ENCODE peak calls at places on chromosomes 12 and 14, in four cellular contexts. W, R, A and F are unnamed samples.

GRCh38 chr12:60035835-60036234 is 440.0 kb downstream of the SLC16A7 start:
- DNase-seq in A (peak; percentile 84), R (no peak), W (no peak), F (no peak)

GRCh38 chr14:75280448-75280830 is 1.8 kb downstream of the FOS start:
- DNase-seq in W (no peak), A (no peak), R (peak; percentile 64), F (no peak)

GRCh38 chr14:64880382-64881121 is 845 bp upstream of the SPTB start:
- DNase-seq in A (peak; percentile 8), R (peak; percentile 62), W (peak; percentile 59), F (peak; percentile 61)

GRCh38 chr12:24012528-24012927 is 63.1 kb upstream of the SOX5 start:
- DNase-seq in R (no peak), W (no peak), A (peak; percentile 35), F (no peak)

GRCh38 chr14:64760146-64760755 is 56.0 kb downstream of the PLEKHG3 start:
- DNase-seq in W (peak; percentile 54), A (peak; percentile 32), R (no peak), F (peak; percentile 63)

GRCh38 chr12:13258212-13258611 is 61.7 kb downstream of the EMP1 start:
- DNase-seq in R (no peak), W (no peak), A (peak; percentile 32), F (no peak)

GRCh38 chr14:66746316-66747006 is 238.5 kb downstream of the GPHN start:
- DNase-seq in A (peak; percentile 70), R (no peak), W (no peak), F (peak; percentile 1)

GRCh38 chr12:4701383-4701782 is 18.8 kb upstream of the GALNT8 start:
- DNase-seq in A (no peak), W (peak; percentile 34), R (peak; percentile 83), F (no peak)

GRCh38 chr12:86193931-86194330 is 62.3 kb downstream of the MGAT4C start:
- DNase-seq in W (no peak), R (no peak), A (peak; percentile 59), F (no peak)

GRCh38 chr12:27244680-27245005 is 557 bp downstream of the STK38L start:
- DNase-seq in R (no peak), W (no peak), A (peak; percentile 47), F (no peak)

GRCh38 chr12:70982991-70983390 is 62.5 kb upstream of the PTPRR start:
- DNase-seq in R (no peak), A (no peak), W (no peak), F (no peak)

GRCh38 chr12:89731614-89732013 is 23.0 kb upstream of the ATP2B1 start:
- DNase-seq in W (no peak), A (no peak), R (no peak), F (no peak)

GRCh38 chr12:1594045-1594294 is 411 bp downstream of the FBXL14 start:
- DNase-seq in W (peak; percentile 76), A (no peak), R (peak; percentile 79), F (no peak)

GRCh38 chr12:14776236-14776959 is 26.9 kb downstream of the WBP11 start:
- DNase-seq in W (no peak), R (no peak), A (no peak), F (no peak)

GRCh38 chr12:68620528-68620927 is 9.8 kb downstream of the RAP1B start:
- DNase-seq in R (no peak), W (no peak), A (no peak), F (no peak)

GRCh38 chr14:77865455-77865854 is 65.5 kb downstream of the ADCK1 start:
- DNase-seq in R (no peak), W (no peak), A (no peak), F (no peak)

GRCh38 chr14:44149597-44149996 is 357.5 kb downstream of the FSCB start:
- DNase-seq in R (no peak), W (no peak), A (no peak), F (no peak)

GRCh38 chr14:53955234-53955556 is 1.4 kb downstream of the BMP4 start:
- DNase-seq in R (no peak), W (no peak), A (no peak), F (no peak)

DNA sequence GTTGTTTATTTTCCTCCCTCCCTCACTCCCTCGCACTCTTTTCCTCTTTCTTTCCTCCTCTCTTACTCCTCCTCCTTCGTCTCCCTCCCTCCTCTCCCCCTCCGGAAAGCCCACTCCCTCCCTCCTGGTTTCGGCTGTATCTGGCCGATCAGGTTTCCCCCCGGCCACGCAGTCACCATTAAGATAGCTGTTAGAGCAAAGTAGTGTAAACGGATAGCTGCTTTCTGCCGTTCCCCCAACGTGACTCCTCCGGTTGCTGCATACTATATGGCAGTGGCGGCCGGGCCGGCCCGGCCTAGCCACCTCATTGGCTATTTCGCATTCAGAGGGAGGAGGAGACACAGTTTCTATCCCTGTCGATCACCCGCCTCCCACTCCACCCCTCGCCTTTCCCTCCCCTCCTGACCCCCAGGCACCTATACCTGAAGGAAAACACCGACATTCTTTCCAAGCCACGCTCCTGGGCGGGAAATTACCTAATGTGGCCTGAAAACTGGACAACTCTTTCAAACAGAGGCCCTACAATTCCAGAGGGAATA is at the start of gene SIX4:
- DNase-seq in W (peak; percentile 62), A (peak; percentile 85), R (peak; percentile 87), F (peak; percentile 62)
- TF ChIP-seq POLR2A in W (peak; percentile 20), A (peak; percentile 75), R (peak; percentile 17), F (peak; percentile 58)

GRCh38 chr12:2642896-2643425 is 151.8 kb upstream of the FKBP4 start:
- DNase-seq in W (no peak), A (no peak), R (peak; percentile 46), F (no peak)
- TF ChIP-seq POLR2A in W (no peak), A (no peak), R (no peak), F (no peak)

DNA sequence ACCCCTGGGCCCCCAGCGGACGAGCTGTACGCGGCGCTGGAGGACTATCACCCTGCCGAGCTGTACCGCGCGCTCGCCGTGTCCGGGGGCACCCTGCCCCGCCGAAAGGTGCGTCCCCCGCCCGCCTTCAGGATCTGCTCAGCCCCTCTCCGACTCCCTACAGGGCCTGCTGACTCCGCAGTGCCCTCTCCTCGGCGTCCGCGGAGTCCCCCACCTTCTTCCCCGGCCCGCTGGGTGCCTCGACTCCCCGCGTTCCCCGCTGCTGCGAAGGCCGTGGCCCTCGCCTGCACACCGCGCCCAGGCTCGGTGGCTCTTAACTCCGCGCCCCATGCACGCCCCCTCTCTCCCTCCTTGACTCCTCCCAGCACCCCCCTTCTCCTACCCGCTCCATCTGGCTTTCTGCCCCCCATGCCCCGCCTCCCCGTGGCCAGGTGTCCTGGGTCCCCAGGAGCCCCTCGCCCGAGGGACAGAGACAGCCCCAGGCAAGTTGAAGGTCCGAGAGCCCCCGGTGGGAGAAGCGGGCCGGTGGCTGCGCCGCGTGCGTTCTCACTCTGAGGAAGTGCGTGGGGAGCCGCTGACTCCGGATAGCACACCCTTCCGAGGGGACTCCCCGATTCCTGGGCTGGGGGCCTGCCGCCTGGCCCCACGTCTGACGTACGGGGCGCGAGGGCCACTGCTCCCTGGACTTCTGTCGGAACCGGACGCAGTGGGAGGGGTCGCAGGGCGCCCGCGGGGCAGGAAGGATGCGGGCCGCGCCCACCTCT is 594 bp downstream of the TAMALIN start:
- DNase-seq in R (peak; percentile 80), A (peak; percentile 47), W (peak; percentile 74), F (no peak)
- TF ChIP-seq POLR2A in R (no peak), A (no peak), W (peak; percentile 24), F (no peak)

DNA sequence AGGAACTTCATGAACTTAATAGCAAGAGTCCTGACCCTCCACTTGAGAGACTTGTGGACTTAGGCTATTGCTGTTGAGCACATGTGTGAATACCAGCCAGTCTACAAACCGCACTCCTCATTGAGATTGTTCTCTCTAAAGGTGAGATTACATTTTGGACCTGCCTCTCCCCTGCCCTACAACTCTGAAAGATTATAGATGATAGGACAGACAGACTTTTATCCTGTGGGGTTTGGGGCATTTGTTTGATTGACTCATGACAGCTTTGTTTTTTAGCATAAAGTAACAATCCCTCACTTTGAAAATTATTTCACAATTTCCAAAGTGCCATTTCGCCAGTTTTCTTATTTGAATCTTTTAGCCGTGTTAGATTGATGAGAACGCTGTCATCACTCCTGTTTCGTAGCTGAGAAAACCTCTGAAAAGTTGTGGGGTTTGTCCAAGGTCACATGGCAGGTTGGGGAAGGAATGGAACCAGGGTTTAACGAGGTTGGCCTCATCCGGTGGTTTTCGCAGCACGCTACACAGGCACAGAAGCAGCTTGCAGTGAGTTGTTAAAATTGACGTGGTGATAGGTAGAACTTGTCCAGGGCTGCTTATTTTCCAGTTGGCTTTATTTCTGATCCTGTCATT is 836 bp downstream of the EVL start:
- DNase-seq in W (no peak), A (no peak), R (no peak), F (no peak)
- TF ChIP-seq POLR2A in W (no peak), A (no peak), R (no peak), F (no peak)

DNA sequence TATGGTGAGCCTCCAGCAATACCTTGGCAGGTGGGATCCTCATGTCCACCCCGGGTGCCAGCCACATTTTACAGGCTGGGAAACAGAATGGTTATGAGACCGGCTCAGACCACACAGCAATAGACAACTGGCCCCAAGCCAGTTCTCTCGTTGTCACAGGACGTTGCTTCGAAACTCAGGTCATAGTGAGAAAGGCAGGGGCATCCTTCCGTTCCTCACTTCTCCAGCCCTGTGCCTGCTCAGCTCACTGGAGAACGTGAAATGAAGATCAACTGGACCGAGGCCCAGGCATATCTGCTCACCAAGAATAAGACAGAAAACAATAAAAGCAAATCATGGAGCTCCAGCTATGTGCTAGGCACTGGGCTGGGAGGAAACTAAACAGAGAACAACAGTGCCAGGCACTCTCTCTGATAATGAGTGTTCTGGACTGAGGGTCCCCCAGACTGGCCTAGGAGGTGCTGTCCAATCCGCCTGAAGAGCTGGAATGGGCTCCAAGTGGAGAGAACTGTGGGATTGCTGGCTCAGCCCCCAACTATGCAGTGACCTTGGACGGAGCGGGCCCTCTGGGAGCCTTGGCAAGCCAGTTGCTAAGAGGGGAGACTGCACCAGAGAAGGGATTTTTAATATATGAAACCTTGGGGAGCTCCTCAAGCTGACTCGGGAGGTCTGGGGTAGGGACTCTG is 18.8 kb upstream of the FAIM2 start:
- DNase-seq in W (no peak), A (no peak), R (no peak), F (no peak)
- TF ChIP-seq POLR2A in W (no peak), A (no peak), R (no peak), F (no peak)

DNA sequence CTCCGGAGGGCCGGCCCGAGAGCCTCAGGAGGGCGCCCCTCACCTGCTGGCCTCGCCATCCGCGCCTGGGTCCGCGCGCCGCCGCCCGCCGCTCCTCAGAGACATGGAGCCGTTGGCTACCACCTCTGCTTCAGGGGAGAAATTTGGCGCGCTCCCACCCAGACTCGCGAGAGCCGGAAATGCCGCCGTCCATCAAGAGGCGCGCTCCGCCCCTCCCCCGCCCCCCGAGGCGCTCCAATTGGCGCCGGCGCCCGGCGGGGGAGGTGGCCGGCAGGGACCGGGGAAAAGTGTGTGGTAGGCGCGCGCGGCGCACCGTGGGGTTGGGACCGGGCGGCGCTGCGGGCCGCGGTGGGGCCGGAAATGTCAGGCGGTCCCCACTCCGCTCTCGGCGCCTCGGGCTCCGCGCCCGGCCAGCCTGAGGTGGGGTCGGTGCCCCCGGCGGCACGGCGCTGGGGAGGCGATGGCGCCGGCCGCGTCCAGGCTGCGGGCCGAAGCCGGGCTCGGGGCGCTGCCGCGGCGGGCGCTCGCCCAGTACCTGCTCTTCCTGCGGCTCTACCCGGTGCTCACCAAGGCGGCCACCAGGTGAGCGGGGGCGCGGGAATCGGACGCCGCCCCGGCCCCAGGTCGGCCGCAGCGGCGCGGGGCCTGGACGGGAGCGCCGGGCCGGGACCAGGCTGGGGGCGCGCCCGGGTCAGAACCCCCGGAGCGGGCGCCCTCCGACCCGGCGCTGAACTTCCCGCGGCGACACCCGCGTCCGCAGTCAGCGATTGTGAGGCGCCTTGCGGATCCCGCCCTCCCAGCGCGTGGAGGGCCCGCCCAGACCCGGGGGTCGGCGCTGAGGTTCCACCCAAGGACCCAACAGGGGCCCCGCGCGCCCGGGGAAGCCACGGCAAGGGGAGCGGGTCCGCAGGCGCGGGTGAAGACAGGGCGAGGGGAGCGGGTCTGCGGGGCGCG is at the start of the genes POLE and PXMP2:
- DNase-seq in W (peak; percentile 97), R (peak; percentile 98), A (peak; percentile 92), F (peak; percentile 95)
- TF ChIP-seq POLR2A in W (peak; percentile 64), R (no peak), A (peak; percentile 70), F (peak; percentile 56)